ENCODE peak calls at places on chromosomes 16 and 17, in four cellular contexts. T is T-helper 9 cell, Y is amygdala, M is type B pancreatic cell. S is an unnamed sample.

GRCh38 chr17:41629826-41630670 is 5.7 kb upstream of the KRT17 start:
- DNase-seq in T (no peak), Y (no peak), M (no peak), S (no peak)

GRCh38 chr17:76844485-76844829 is 23.7 kb upstream of the MGAT5B start:
- DNase-seq in T (no peak), Y (no peak), M (no peak), S (no peak)

GRCh38 chr16:25184771-25185170 is 32.0 kb upstream of the AQP8 start:
- DNase-seq in T (no peak), Y (no peak), M (no peak), S (no peak)

GRCh38 chr17:27457731-27458523 is 1.7 kb downstream of the KSR1 start:
- DNase-seq in T (no peak), Y (no peak), M (no peak), S (peak)

GRCh38 chr16:83676056-83676455 is 131.7 kb upstream of the HSBP1 start:
- DNase-seq in T (no peak), Y (no peak), M (no peak), S (no peak)

GRCh38 chr17:4162775-4163498 is 19.9 kb downstream of the CYB5D2 start:
- DNase-seq in T (no peak), Y (no peak), M (no peak), S (no peak)

GRCh38 chr16:83561876-83562275 is 245.9 kb upstream of the HSBP1 start:
- DNase-seq in T (no peak), Y (no peak), M (no peak), S (no peak)

GRCh38 chr17:33120103-33120502 is 128.5 kb downstream of the SPACA3 start:
- DNase-seq in T (no peak), Y (no peak), M (no peak), S (no peak)

GRCh38 chr17:57921342-57921741 is 33.9 kb downstream of the CUEDC1 start:
- DNase-seq in T (no peak), Y (no peak), M (no peak), S (no peak)

GRCh38 chr16:17392857-17393421 is 77.8 kb downstream of the XYLT1 start:
- DNase-seq in T (no peak), Y (no peak), M (no peak), S (no peak)